ENCODE peak calls at places on chromosomes 7 and 10, in eight cellular contexts. One of them, this sample, is unnamed. For H3K36me3, the result is how much of the 10 kb centered on the place peaks cover.

GRCh38 chr7:15561840-15562239 is at the start of gene AGMO:
- DNase-seq in cardiac muscle cell: peak
- DNase-seq in adipocyte: no peak
- DNase-seq in NT2/D1: no peak
- DNase-seq in HAP-1: peak
- DNase-seq in body of pancreas: peak
- DNase-seq in kidney epithelial cell: no peak
- DNase-seq in A673: peak
- DNase-seq in this sample: no peak

GRCh38 chr7:133563196-133563707 is 310.4 kb downstream of the EXOC4 start:
- DNase-seq in cardiac muscle cell: no peak
- DNase-seq in body of pancreas: no peak
- DNase-seq in NT2/D1: no peak
- DNase-seq in HAP-1: no peak
- DNase-seq in A673: no peak
- DNase-seq in adipocyte: no peak
- DNase-seq in kidney epithelial cell: no peak
- DNase-seq in this sample: no peak

GRCh38 chr10:52573347-52573746 is 199.2 kb downstream of the MBL2 start:
- DNase-seq in adipocyte: no peak
- DNase-seq in kidney epithelial cell: no peak
- DNase-seq in cardiac muscle cell: no peak
- DNase-seq in NT2/D1: no peak
- DNase-seq in HAP-1: no peak
- DNase-seq in body of pancreas: no peak
- DNase-seq in A673: no peak
- DNase-seq in this sample: peak

GRCh38 chr10:132282667-132283603 is 24.8 kb downstream of the STK32C start:
- DNase-seq in NT2/D1: no peak
- DNase-seq in cardiac muscle cell: peak
- DNase-seq in A673: no peak
- DNase-seq in adipocyte: peak
- DNase-seq in kidney epithelial cell: no peak
- DNase-seq in body of pancreas: no peak
- DNase-seq in HAP-1: no peak
- DNase-seq in this sample: no peak

GRCh38 chr10:32956365-32957197 is 1.4 kb downstream of the ITGB1 start:
- DNase-seq in HAP-1: peak
- DNase-seq in adipocyte: peak
- DNase-seq in body of pancreas: peak
- DNase-seq in A673: no peak
- DNase-seq in NT2/D1: no peak
- DNase-seq in kidney epithelial cell: no peak
- DNase-seq in cardiac muscle cell: no peak
- DNase-seq in this sample: no peak

GRCh38 chr10:124971276-124971675 is 29.4 kb downstream of the ZRANB1 start:
- DNase-seq in cardiac muscle cell: peak
- DNase-seq in body of pancreas: no peak
- DNase-seq in kidney epithelial cell: no peak
- DNase-seq in adipocyte: no peak
- DNase-seq in HAP-1: no peak
- DNase-seq in NT2/D1: no peak
- DNase-seq in A673: no peak
- DNase-seq in this sample: no peak

GRCh38 chr10:133309720-133310398 is 1.1 kb downstream of the ZNF511 start:
- DNase-seq in HAP-1: no peak
- DNase-seq in kidney epithelial cell: no peak
- DNase-seq in adipocyte: no peak
- DNase-seq in NT2/D1: no peak
- DNase-seq in body of pancreas: peak
- DNase-seq in A673: no peak
- DNase-seq in cardiac muscle cell: no peak
- DNase-seq in this sample: no peak

GRCh38 chr10:133537551-133538545 is 10.7 kb downstream of the CYP2E1 start:
- DNase-seq in HAP-1: no peak
- DNase-seq in body of pancreas: no peak
- DNase-seq in NT2/D1: no peak
- DNase-seq in kidney epithelial cell: no peak
- DNase-seq in A673: no peak
- DNase-seq in adipocyte: no peak
- DNase-seq in cardiac muscle cell: no peak
- DNase-seq in this sample: no peak

GRCh38 chr10:132421377-132422168 is 24.6 kb downstream of the PWWP2B start:
- DNase-seq in kidney epithelial cell: no peak
- DNase-seq in A673: no peak
- DNase-seq in HAP-1: peak
- DNase-seq in adipocyte: peak
- DNase-seq in body of pancreas: peak
- DNase-seq in cardiac muscle cell: peak
- DNase-seq in NT2/D1: no peak
- DNase-seq in this sample: no peak

GRCh38 chr7:99468336-99468918 is 2.5 kb upstream of the ATP5MF start:
- DNase-seq in cardiac muscle cell: no peak
- DNase-seq in HAP-1: no peak
- DNase-seq in adipocyte: no peak
- DNase-seq in NT2/D1: no peak
- DNase-seq in body of pancreas: no peak
- DNase-seq in A673: no peak
- DNase-seq in kidney epithelial cell: no peak
- DNase-seq in this sample: no peak

GRCh38 chr10:126349096-126349495 is 39.2 kb downstream of the ADAM12 start:
- DNase-seq in HAP-1: no peak
- DNase-seq in adipocyte: no peak
- DNase-seq in kidney epithelial cell: no peak
- DNase-seq in A673: no peak
- DNase-seq in NT2/D1: no peak
- DNase-seq in cardiac muscle cell: no peak
- DNase-seq in body of pancreas: no peak
- DNase-seq in this sample: no peak

GRCh38 chr10:86758231-86759072 is 2.0 kb downstream of the BMPR1A start:
- DNase-seq in HAP-1: peak
- DNase-seq in cardiac muscle cell: peak
- DNase-seq in kidney epithelial cell: no peak
- DNase-seq in NT2/D1: no peak
- DNase-seq in A673: peak
- DNase-seq in adipocyte: peak
- DNase-seq in body of pancreas: no peak
- DNase-seq in this sample: no peak

GRCh38 chr7:151692721-151693120 is 173.0 kb upstream of the RHEB start:
- DNase-seq in HAP-1: no peak
- DNase-seq in NT2/D1: no peak
- DNase-seq in adipocyte: no peak
- DNase-seq in A673: no peak
- DNase-seq in body of pancreas: no peak
- DNase-seq in kidney epithelial cell: no peak
- DNase-seq in cardiac muscle cell: no peak
- DNase-seq in this sample: no peak

GRCh38 chr10:76336213-76336963 is 905.0 kb downstream of the LRMDA start:
- DNase-seq in adipocyte: peak
- DNase-seq in body of pancreas: peak
- DNase-seq in A673: no peak
- DNase-seq in NT2/D1: no peak
- DNase-seq in kidney epithelial cell: no peak
- DNase-seq in HAP-1: peak
- DNase-seq in cardiac muscle cell: no peak
- DNase-seq in this sample: no peak

GRCh38 chr7:108014747-108015682 is 12.1 kb upstream of the LAMB1 start:
- DNase-seq in body of pancreas: no peak
- DNase-seq in adipocyte: peak
- DNase-seq in cardiac muscle cell: peak
- DNase-seq in NT2/D1: no peak
- DNase-seq in A673: no peak
- DNase-seq in HAP-1: peak
- DNase-seq in kidney epithelial cell: no peak
- DNase-seq in this sample: no peak

GRCh38 chr10:49657606-49658005 is 21.8 kb upstream of the C10orf53 start:
- DNase-seq in cardiac muscle cell: no peak
- DNase-seq in body of pancreas: no peak
- DNase-seq in adipocyte: no peak
- DNase-seq in A673: no peak
- DNase-seq in kidney epithelial cell: no peak
- DNase-seq in HAP-1: no peak
- DNase-seq in NT2/D1: no peak
- DNase-seq in this sample: no peak

GRCh38 chr7:102029616-102030015 is 212.2 kb downstream of the CUX1 start:
- DNase-seq in body of pancreas: no peak
- DNase-seq in cardiac muscle cell: no peak
- DNase-seq in NT2/D1: no peak
- DNase-seq in A673: no peak
- DNase-seq in kidney epithelial cell: no peak
- DNase-seq in adipocyte: no peak
- DNase-seq in HAP-1: no peak
- DNase-seq in this sample: no peak

GRCh38 chr7:102028206-102028826 is 210.9 kb downstream of the CUX1 start:
- DNase-seq in adipocyte: no peak
- DNase-seq in NT2/D1: no peak
- DNase-seq in cardiac muscle cell: no peak
- DNase-seq in kidney epithelial cell: no peak
- DNase-seq in HAP-1: no peak
- DNase-seq in A673: no peak
- DNase-seq in body of pancreas: no peak
- DNase-seq in this sample: no peak

GRCh38 chr7:102024769-102025391 is 207.5 kb downstream of the CUX1 start:
- DNase-seq in kidney epithelial cell: no peak
- DNase-seq in NT2/D1: no peak
- DNase-seq in body of pancreas: no peak
- DNase-seq in A673: no peak
- DNase-seq in cardiac muscle cell: peak
- DNase-seq in HAP-1: no peak
- DNase-seq in adipocyte: no peak
- DNase-seq in this sample: no peak

GRCh38 chr7:102030696-102031095 is 213.3 kb downstream of the CUX1 start:
- DNase-seq in NT2/D1: no peak
- DNase-seq in A673: no peak
- DNase-seq in kidney epithelial cell: no peak
- DNase-seq in HAP-1: no peak
- DNase-seq in cardiac muscle cell: no peak
- DNase-seq in adipocyte: no peak
- DNase-seq in body of pancreas: no peak
- DNase-seq in this sample: no peak
- H3K4me3 ChIP-seq in NT2/D1: no peak
- H3K4me3 ChIP-seq in A673: no peak
- H3K4me3 ChIP-seq in kidney epithelial cell: no peak
- H3K4me3 ChIP-seq in HAP-1: no peak
- H3K4me3 ChIP-seq in cardiac muscle cell: no peak
- H3K4me3 ChIP-seq in adipocyte: no peak
- H3K4me3 ChIP-seq in body of pancreas: no peak
- H3K4me3 ChIP-seq in this sample: no peak

DNA sequence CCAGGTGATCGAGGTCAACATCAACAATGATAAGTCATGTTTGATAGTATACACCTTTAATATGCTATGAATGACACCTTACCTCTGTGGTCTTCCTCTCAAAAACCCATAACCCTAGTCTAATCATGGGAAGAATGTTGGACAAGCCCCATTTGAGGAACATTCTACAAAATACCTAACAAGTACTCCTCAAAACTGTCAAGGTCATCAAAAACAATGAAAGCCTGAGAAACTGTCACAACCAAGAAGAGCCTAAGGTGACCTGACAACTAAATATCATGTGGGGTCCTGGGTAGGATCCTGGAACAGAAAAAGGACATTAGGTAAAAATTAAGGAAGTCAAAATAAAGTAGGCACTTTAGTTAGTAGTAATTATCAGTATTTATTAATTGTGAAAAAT is 5.9 kb upstream of the NUDCD3 start:
- DNase-seq in NT2/D1: no peak
- DNase-seq in A673: no peak
- DNase-seq in HAP-1: no peak
- DNase-seq in adipocyte: no peak
- DNase-seq in kidney epithelial cell: no peak
- DNase-seq in body of pancreas: no peak
- DNase-seq in cardiac muscle cell: no peak
- DNase-seq in this sample: no peak
- H3K36me3 ChIP-seq in NT2/D1: under half
- H3K36me3 ChIP-seq in A673: under half
- H3K36me3 ChIP-seq in HAP-1: under half
- H3K36me3 ChIP-seq in adipocyte: under half
- H3K36me3 ChIP-seq in kidney epithelial cell: under half
- H3K36me3 ChIP-seq in body of pancreas: under half
- H3K36me3 ChIP-seq in cardiac muscle cell: under half
- H3K36me3 ChIP-seq in this sample: under half

DNA sequence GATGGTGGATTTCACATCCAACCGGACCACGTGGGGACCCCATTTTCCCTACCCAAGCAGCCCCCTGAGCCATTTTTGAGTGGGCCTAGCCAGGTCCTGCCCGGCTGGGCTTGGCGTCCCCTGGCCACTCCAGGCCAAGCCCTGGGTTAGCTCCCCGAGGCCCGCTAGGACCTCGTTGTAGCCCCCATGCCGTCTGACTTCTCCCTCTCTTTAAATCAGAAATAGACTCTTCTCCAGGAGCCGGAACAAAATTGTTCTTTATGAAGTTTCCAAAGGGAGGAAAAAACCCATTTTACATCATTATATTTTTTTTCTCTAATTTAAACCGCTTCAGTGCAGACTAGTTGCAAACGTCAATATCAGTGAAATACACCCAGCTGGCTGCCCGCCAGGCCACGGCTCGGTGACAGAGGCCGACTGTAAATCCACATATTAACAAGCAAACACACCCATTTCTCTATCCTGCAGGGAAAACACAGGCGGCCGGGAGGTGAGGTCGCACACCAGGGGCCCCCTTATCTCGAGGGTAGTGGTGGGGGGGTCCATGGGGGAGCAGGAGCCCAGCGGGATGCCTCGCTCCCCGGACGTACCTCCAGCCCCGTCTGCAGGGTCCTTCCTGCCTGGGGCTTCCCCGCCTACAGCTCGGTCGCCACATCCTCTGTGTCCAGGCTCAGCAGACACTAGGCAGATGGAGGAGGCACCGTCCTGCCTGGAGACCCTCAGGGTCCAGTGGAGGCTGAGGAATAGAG is 72.7 kb downstream of the ELFN1 start:
- DNase-seq in cardiac muscle cell: peak
- DNase-seq in adipocyte: peak
- DNase-seq in NT2/D1: no peak
- DNase-seq in body of pancreas: peak
- DNase-seq in HAP-1: peak
- DNase-seq in kidney epithelial cell: no peak
- DNase-seq in A673: peak
- DNase-seq in this sample: no peak
- H3K4me3 ChIP-seq in cardiac muscle cell: no peak
- H3K4me3 ChIP-seq in adipocyte: no peak
- H3K4me3 ChIP-seq in NT2/D1: no peak
- H3K4me3 ChIP-seq in body of pancreas: no peak
- H3K4me3 ChIP-seq in HAP-1: peak
- H3K4me3 ChIP-seq in kidney epithelial cell: no peak
- H3K4me3 ChIP-seq in A673: peak
- H3K4me3 ChIP-seq in this sample: no peak

GRCh38 chr7:36439624-36440023 is 50.0 kb downstream of the ANLN start:
- DNase-seq in NT2/D1: no peak
- DNase-seq in body of pancreas: no peak
- DNase-seq in A673: no peak
- DNase-seq in kidney epithelial cell: no peak
- DNase-seq in cardiac muscle cell: peak
- DNase-seq in HAP-1: no peak
- DNase-seq in adipocyte: peak
- DNase-seq in this sample: no peak

GRCh38 chr7:36438211-36438610 is 48.5 kb downstream of the ANLN start:
- DNase-seq in kidney epithelial cell: no peak
- DNase-seq in NT2/D1: no peak
- DNase-seq in body of pancreas: no peak
- DNase-seq in adipocyte: no peak
- DNase-seq in cardiac muscle cell: no peak
- DNase-seq in HAP-1: no peak
- DNase-seq in A673: no peak
- DNase-seq in this sample: no peak

GRCh38 chr7:36441344-36442022 is 51.8 kb downstream of the ANLN start:
- DNase-seq in body of pancreas: peak
- DNase-seq in HAP-1: no peak
- DNase-seq in cardiac muscle cell: no peak
- DNase-seq in A673: no peak
- DNase-seq in adipocyte: no peak
- DNase-seq in NT2/D1: peak
- DNase-seq in kidney epithelial cell: no peak
- DNase-seq in this sample: no peak

GRCh38 chr7:36440880-36441279 is 51.2 kb downstream of the ANLN start:
- DNase-seq in HAP-1: no peak
- DNase-seq in kidney epithelial cell: peak
- DNase-seq in NT2/D1: no peak
- DNase-seq in cardiac muscle cell: peak
- DNase-seq in A673: peak
- DNase-seq in body of pancreas: no peak
- DNase-seq in adipocyte: peak
- DNase-seq in this sample: no peak
- H3K36me3 ChIP-seq in HAP-1: under half
- H3K36me3 ChIP-seq in kidney epithelial cell: under half
- H3K36me3 ChIP-seq in NT2/D1: half or more
- H3K36me3 ChIP-seq in cardiac muscle cell: under half
- H3K36me3 ChIP-seq in A673: half or more
- H3K36me3 ChIP-seq in body of pancreas: under half
- H3K36me3 ChIP-seq in adipocyte: under half
- H3K36me3 ChIP-seq in this sample: half or more

This sample was measured in MG63.